ENCODE peak calls at places on chromosomes 11 and 22, in seven cellular contexts. K is PC-3, R is MM.1S, X is GM23338, Q is HCT116, S is hepatocyte, C is GM23248. D is an unnamed sample.

GRCh38 chr22:36341640-36342041 is 46.1 kb downstream of the MYH9 start:
- DNase-seq in K (no peak), R (no peak), X (no peak), Q (no peak), S (no peak), C (no peak), D (no peak)

GRCh38 chr22:20549232-20549841 is 41.9 kb downstream of the MED15 start:
- DNase-seq in K (no peak), R (no peak), X (peak; percentile 26), Q (no peak), S (no peak), C (no peak), D (no peak)

GRCh38 chr11:32087602-32088001 is 3.3 kb upstream of the RCN1 start:
- DNase-seq in K (peak; percentile 4), R (peak; percentile 7), X (no peak), Q (no peak), S (no peak), C (peak; percentile 55), D (no peak)

GRCh38 chr11:106950067-106950491 is 68.2 kb downstream of the GUCY1A2 start:
- DNase-seq in K (no peak), R (peak; percentile 18), X (no peak), Q (no peak), S (peak; percentile 6), C (peak; percentile 16), D (no peak)

GRCh38 chr22:30221121-30221992 is 25.2 kb downstream of the LIF start:
- DNase-seq in K (no peak), R (peak; percentile 81), X (no peak), Q (no peak), S (no peak), C (no peak), D (peak; percentile 61)

GRCh38 chr11:64233913-64234839 is at the start of gene VEGFB:
- DNase-seq in K (peak; percentile 69), R (peak; percentile 63), X (peak; percentile 71), Q (no peak), S (peak; percentile 86), C (peak; percentile 59), D (peak; percentile 67)

GRCh38 chr11:1939006-1939626 is 8.0 kb upstream of the MRPL23 start:
- DNase-seq in K (no peak), R (no peak), X (no peak), Q (no peak), S (no peak), C (peak; percentile 19), D (no peak)

GRCh38 chr11:6022954-6023353 is 7.6 kb downstream of the OR56A1 start:
- DNase-seq in K (peak; percentile 59), R (peak; percentile 85), X (peak; percentile 79), Q (peak; percentile 33), S (peak; percentile 68), C (peak; percentile 71), D (peak; percentile 61)

GRCh38 chr22:30422481-30423295 is 2.9 kb upstream of the MTFP1 start:
- DNase-seq in K (peak; percentile 94), R (no peak), X (peak; percentile 76), Q (peak; percentile 89), S (peak; percentile 88), C (peak; percentile 99), D (no peak)

GRCh38 chr11:73230276-73230875 is 12.3 kb downstream of the P2RY2 start:
- DNase-seq in K (no peak), R (no peak), X (no peak), Q (no peak), S (no peak), C (no peak), D (no peak)

GRCh38 chr22:49760280-49760629 is 67.4 kb downstream of the BRD1 start:
- DNase-seq in K (no peak), R (no peak), X (no peak), Q (no peak), S (no peak), C (no peak), D (no peak)

GRCh38 chr22:46528121-46528610 is 9.3 kb downstream of the CELSR1 start:
- DNase-seq in K (peak; percentile 94), R (no peak), X (no peak), Q (peak; percentile 69), S (peak; percentile 82), C (no peak), D (no peak)

GRCh38 chr11:69075421-69076128 is 26.8 kb downstream of the TPCN2 start:
- DNase-seq in K (peak; percentile 81), R (no peak), X (no peak), Q (peak; percentile 82), S (no peak), C (peak; percentile 100), D (no peak)

GRCh38 chr22:23229646-23230045 is 49.3 kb downstream of the BCR start:
- DNase-seq in K (no peak), R (no peak), X (no peak), Q (no peak), S (no peak), C (no peak), D (no peak)

GRCh38 chr11:32131321-32131720 is 40.4 kb downstream of the RCN1 start:
- DNase-seq in K (peak; percentile 79), R (no peak), X (no peak), Q (no peak), S (no peak), C (peak; percentile 8), D (no peak)

GRCh38 chr11:133835258-133836075 is 9.8 kb downstream of the SPATA19 start:
- DNase-seq in K (peak; percentile 65), R (no peak), X (peak; percentile 86), Q (peak; percentile 47), S (peak; percentile 77), C (peak; percentile 66), D (peak; percentile 31)

GRCh38 chr11:61587541-61587941 is 6.7 kb upstream of the SYT7 start:
- DNase-seq in K (peak; percentile 32), R (no peak), X (peak; percentile 90), Q (no peak), S (peak; percentile 81), C (peak; percentile 76), D (no peak)

GRCh38 chr11:76234704-76235232 is 28.5 kb upstream of the WNT11 start:
- DNase-seq in K (no peak), R (peak; percentile 45), X (no peak), Q (no peak), S (no peak), C (peak; percentile 82), D (peak; percentile 51)
- TF ChIP-seq EZH2phosphoT487 in K (no peak), R (no peak), X (no peak), Q (no peak), S (no peak), C (no peak), D (no peak)

DNA sequence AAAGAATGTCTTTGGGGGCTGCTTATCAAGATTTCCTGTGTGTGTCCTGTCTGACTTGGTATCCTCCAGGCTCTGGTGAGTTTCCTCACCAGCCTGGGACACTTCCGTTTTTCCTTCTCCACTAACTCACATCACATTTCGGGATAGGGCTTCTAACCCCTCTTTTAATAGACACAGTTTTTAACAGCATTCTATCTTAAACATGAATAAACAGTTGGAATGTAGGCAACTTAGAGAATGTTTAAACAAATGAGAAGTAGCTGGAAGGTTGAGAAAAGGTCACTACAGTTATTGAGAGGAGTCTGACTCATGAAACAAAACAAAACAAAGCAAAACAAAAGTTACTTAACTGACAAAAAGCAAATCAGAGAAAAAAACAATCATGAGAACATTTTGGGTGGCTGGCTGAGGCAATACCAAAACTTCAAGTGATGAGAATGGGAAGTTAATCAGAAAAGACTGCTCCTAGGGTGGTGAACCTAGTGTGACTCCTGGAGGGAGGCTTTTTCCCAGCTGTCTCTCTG is 64.7 kb upstream of the CTSC start:
- DNase-seq in K (peak; percentile 78), R (no peak), X (no peak), Q (no peak), S (no peak), C (peak; percentile 84), D (no peak)
- H3K4me2 ChIP-seq in K (peak overlapping the region; percentile 65), R (no peak overlapping the region), X (no peak overlapping the region), Q (no peak overlapping the region), S (peak overlapping the region; percentile 45), C (peak overlapping the region; percentile 44), D (no peak overlapping the region)

GRCh38 chr11:57476883-57477506 is 16.7 kb downstream of the RTN4RL2 start:
- DNase-seq in K (peak; percentile 66), R (peak; percentile 59), X (peak; percentile 73), Q (no peak), S (peak; percentile 69), C (peak; percentile 26), D (peak; percentile 48)
- TF ChIP-seq EZH2phosphoT487 in K (no peak), R (no peak), X (no peak), Q (no peak), S (no peak), C (no peak), D (no peak)

DNA sequence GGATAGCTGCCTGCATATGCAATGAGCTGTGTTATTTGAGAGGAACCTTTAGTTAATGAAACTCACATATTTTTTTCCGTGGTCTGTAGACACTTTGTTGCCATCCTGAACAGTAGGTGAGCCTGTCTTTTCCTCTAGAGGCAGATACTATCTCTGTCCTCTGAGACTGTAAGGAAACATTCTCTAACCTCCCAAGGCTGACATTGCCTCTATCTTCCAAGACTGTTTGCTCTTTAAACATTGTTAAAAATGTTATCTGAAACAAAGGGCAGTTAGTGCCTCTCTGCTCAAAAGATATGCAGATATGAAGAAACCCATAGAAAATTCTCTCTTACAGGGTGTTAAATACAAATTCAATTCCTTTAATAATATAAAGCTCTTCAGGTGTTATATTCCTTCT is 963.8 kb upstream of the CNTN5 start:
- DNase-seq in K (no peak), R (no peak), X (no peak), Q (no peak), S (peak; percentile 14), C (no peak), D (no peak)
- H3K4me2 ChIP-seq in K (no peak overlapping the region), R (no peak overlapping the region), X (no peak overlapping the region), Q (no peak overlapping the region), S (peak overlapping the region; percentile 41), C (no peak overlapping the region), D (no peak overlapping the region)

D was measured in OCI-LY7.